ENCODE peak calls at places on chromosomes 3 and 15, in five cellular contexts. F, A, K, T and M are unnamed samples.

GRCh38 chr15:85379403-85380131 is 836 bp upstream of the AKAP13 start:
- DNase-seq in F (peak; percentile 5), A (no peak), K (no peak), T (no peak), M (peak; percentile 14)

GRCh38 chr3:197520311-197521276 is 35.2 kb downstream of the BDH1 start:
- DNase-seq in F (no peak), A (no peak), K (peak; percentile 71), T (no peak), M (peak; percentile 91)

GRCh38 chr15:92400980-92401787 is 7.5 kb downstream of the ST8SIA2 start:
- DNase-seq in F (no peak), A (no peak), K (no peak), T (peak; percentile 40), M (no peak)

GRCh38 chr3:24128195-24129005 is 183.3 kb downstream of the NR1D2 start:
- DNase-seq in F (no peak), A (no peak), K (no peak), T (no peak), M (no peak)

GRCh38 chr3:107938128-107938527 is 152.7 kb downstream of the CD47 start:
- DNase-seq in F (no peak), A (peak; percentile 17), K (peak; percentile 2), T (no peak), M (no peak)

GRCh38 chr3:67783281-67784250 is 129.2 kb upstream of the SUCLG2 start:
- DNase-seq in F (no peak), A (peak; percentile 53), K (no peak), T (no peak), M (no peak)

GRCh38 chr3:24763421-24763820 is 268.8 kb upstream of the THRB start:
- DNase-seq in F (no peak), A (no peak), K (no peak), T (no peak), M (no peak)

GRCh38 chr15:76795217-76795616 is 109.9 kb downstream of the SCAPER start:
- DNase-seq in F (no peak), A (no peak), K (no peak), T (no peak), M (no peak)

GRCh38 chr15:57662091-57662744 is 44.3 kb upstream of the POLR2M start:
- DNase-seq in F (no peak), A (no peak), K (no peak), T (no peak), M (no peak)

GRCh38 chr15:75049392-75049791 is 26.0 kb downstream of the PPCDC start:
- DNase-seq in F (no peak), A (no peak), K (peak; percentile 72), T (peak; percentile 68), M (no peak)

GRCh38 chr3:118817748-118818165 is 216.9 kb downstream of the IGSF11 start:
- DNase-seq in F (no peak), A (peak; percentile 66), K (peak; percentile 7), T (no peak), M (peak; percentile 19)

GRCh38 chr15:34984884-34985630 is 3.0 kb downstream of the ZNF770 start:
- DNase-seq in F (no peak), A (no peak), K (no peak), T (peak; percentile 41), M (no peak)

GRCh38 chr3:7447197-7447769 is 586.4 kb downstream of the GRM7 start:
- DNase-seq in F (no peak), A (no peak), K (no peak), T (no peak), M (no peak)